ENCODE peak calls at places on chromosomes 3 and 15, in seven cellular contexts. F, B, R, P, Z, T and U are unnamed samples.

GRCh38 chr3:194637541-194638400 is 4.6 kb upstream of the TMEM44 start:
- DNase-seq in F (no peak), B (no peak), R (no peak), P (no peak), Z (no peak), T (no peak), U (no peak)

GRCh38 chr3:65676592-65676991 is 362.1 kb downstream of the MAGI1 start:
- DNase-seq in F (no peak), B (no peak), R (no peak), P (no peak), Z (no peak), T (no peak), U (no peak)

GRCh38 chr3:43968465-43968864 is 273.2 kb upstream of the TOPAZ1 start:
- DNase-seq in F (no peak), B (no peak), R (no peak), P (no peak), Z (no peak), T (no peak), U (peak; percentile 6)

GRCh38 chr3:131110087-131110486 is 83.4 kb downstream of the NEK11 start:
- DNase-seq in F (no peak), B (no peak), R (no peak), P (no peak), Z (no peak), T (no peak), U (no peak)

GRCh38 chr3:43330981-43331380 is 44.6 kb downstream of the SNRK start:
- DNase-seq in F (no peak), B (no peak), R (no peak), P (no peak), Z (no peak), T (no peak), U (no peak)

GRCh38 chr3:11764931-11765363 is 81.7 kb downstream of the TAMM41 start:
- DNase-seq in F (no peak), B (no peak), R (no peak), P (peak; percentile 30), Z (no peak), T (no peak), U (no peak)

GRCh38 chr3:31959951-31960792 is 20.9 kb downstream of the OSBPL10 start:
- DNase-seq in F (no peak), B (no peak), R (no peak), P (no peak), Z (no peak), T (no peak), U (no peak)

GRCh38 chr15:78830514-78831228 is 19.4 kb upstream of the ADAMTS7 start:
- DNase-seq in F (no peak), B (no peak), R (no peak), P (peak; percentile 15), Z (no peak), T (no peak), U (no peak)

GRCh38 chr15:74209997-74210573 is 7.5 kb upstream of the STRA6 start:
- DNase-seq in F (no peak), B (no peak), R (no peak), P (no peak), Z (no peak), T (no peak), U (no peak)